ENCODE peak calls at places on chromosomes 12 and 14, in seven cellular contexts. One of them, this sample, is unnamed.

GRCh38 chr12:29200586-29200985 is 51.5 kb downstream of the FAR2 start:
- DNase-seq in stimulated activated CD8-positive, alpha-beta memory T cell treated with anti-CD3 and anti-CD28 coated beads, Interleukin-15, amount 100 ng/mL, for 24 hours: no peak
- DNase-seq in stimulated activated CD4-positive, alpha-beta T cell treated with anti-CD3 and anti-CD28 coated beads, Interleukin-4, amount 100 ng/mL, for 48 hours: no peak
- DNase-seq in nephron progenitor cell: no peak
- DNase-seq in heart left ventricle: no peak
- DNase-seq in cardiac muscle cell: no peak
- DNase-seq in ELF-1: no peak
- DNase-seq in this sample: no peak

GRCh38 chr14:80477388-80478160 is 266.3 kb upstream of the DIO2 start:
- DNase-seq in stimulated activated CD8-positive, alpha-beta memory T cell treated with anti-CD3 and anti-CD28 coated beads, Interleukin-15, amount 100 ng/mL, for 24 hours: no peak
- DNase-seq in stimulated activated CD4-positive, alpha-beta T cell treated with anti-CD3 and anti-CD28 coated beads, Interleukin-4, amount 100 ng/mL, for 48 hours: no peak
- DNase-seq in nephron progenitor cell: no peak
- DNase-seq in heart left ventricle: no peak
- DNase-seq in cardiac muscle cell: peak; percentile 41
- DNase-seq in ELF-1: no peak
- DNase-seq in this sample: no peak

GRCh38 chr14:58738876-58739275 is 101.1 kb downstream of the DACT1 start:
- DNase-seq in stimulated activated CD8-positive, alpha-beta memory T cell treated with anti-CD3 and anti-CD28 coated beads, Interleukin-15, amount 100 ng/mL, for 24 hours: no peak
- DNase-seq in stimulated activated CD4-positive, alpha-beta T cell treated with anti-CD3 and anti-CD28 coated beads, Interleukin-4, amount 100 ng/mL, for 48 hours: no peak
- DNase-seq in nephron progenitor cell: no peak
- DNase-seq in heart left ventricle: no peak
- DNase-seq in cardiac muscle cell: no peak
- DNase-seq in ELF-1: no peak
- DNase-seq in this sample: no peak

GRCh38 chr14:31291210-31291609 is 83.6 kb upstream of the HECTD1 start:
- DNase-seq in stimulated activated CD8-positive, alpha-beta memory T cell treated with anti-CD3 and anti-CD28 coated beads, Interleukin-15, amount 100 ng/mL, for 24 hours: no peak
- DNase-seq in stimulated activated CD4-positive, alpha-beta T cell treated with anti-CD3 and anti-CD28 coated beads, Interleukin-4, amount 100 ng/mL, for 48 hours: no peak
- DNase-seq in nephron progenitor cell: no peak
- DNase-seq in heart left ventricle: no peak
- DNase-seq in cardiac muscle cell: no peak
- DNase-seq in ELF-1: no peak
- DNase-seq in this sample: no peak

GRCh38 chr12:113314121-113314529 is 20.8 kb downstream of the SLC8B1 start:
- DNase-seq in stimulated activated CD8-positive, alpha-beta memory T cell treated with anti-CD3 and anti-CD28 coated beads, Interleukin-15, amount 100 ng/mL, for 24 hours: no peak
- DNase-seq in stimulated activated CD4-positive, alpha-beta T cell treated with anti-CD3 and anti-CD28 coated beads, Interleukin-4, amount 100 ng/mL, for 48 hours: no peak
- DNase-seq in nephron progenitor cell: no peak
- DNase-seq in heart left ventricle: no peak
- DNase-seq in cardiac muscle cell: peak; percentile 58
- DNase-seq in ELF-1: peak; percentile 48
- DNase-seq in this sample: no peak

GRCh38 chr12:56358836-56359532 is 923 bp downstream of the STAT2 start:
- DNase-seq in stimulated activated CD8-positive, alpha-beta memory T cell treated with anti-CD3 and anti-CD28 coated beads, Interleukin-15, amount 100 ng/mL, for 24 hours: no peak
- DNase-seq in stimulated activated CD4-positive, alpha-beta T cell treated with anti-CD3 and anti-CD28 coated beads, Interleukin-4, amount 100 ng/mL, for 48 hours: no peak
- DNase-seq in nephron progenitor cell: no peak
- DNase-seq in heart left ventricle: no peak
- DNase-seq in cardiac muscle cell: peak; percentile 85
- DNase-seq in ELF-1: no peak
- DNase-seq in this sample: no peak

GRCh38 chr14:62914025-62914424 is 131.2 kb downstream of the KCNH5 start:
- DNase-seq in stimulated activated CD8-positive, alpha-beta memory T cell treated with anti-CD3 and anti-CD28 coated beads, Interleukin-15, amount 100 ng/mL, for 24 hours: no peak
- DNase-seq in stimulated activated CD4-positive, alpha-beta T cell treated with anti-CD3 and anti-CD28 coated beads, Interleukin-4, amount 100 ng/mL, for 48 hours: no peak
- DNase-seq in nephron progenitor cell: no peak
- DNase-seq in heart left ventricle: no peak
- DNase-seq in cardiac muscle cell: no peak
- DNase-seq in ELF-1: no peak
- DNase-seq in this sample: no peak

GRCh38 chr12:49546481-49546880 is 7.7 kb downstream of the KCNH3 start:
- DNase-seq in stimulated activated CD8-positive, alpha-beta memory T cell treated with anti-CD3 and anti-CD28 coated beads, Interleukin-15, amount 100 ng/mL, for 24 hours: no peak
- DNase-seq in stimulated activated CD4-positive, alpha-beta T cell treated with anti-CD3 and anti-CD28 coated beads, Interleukin-4, amount 100 ng/mL, for 48 hours: no peak
- DNase-seq in nephron progenitor cell: no peak
- DNase-seq in heart left ventricle: no peak
- DNase-seq in cardiac muscle cell: no peak
- DNase-seq in ELF-1: no peak
- DNase-seq in this sample: no peak

GRCh38 chr12:114998118-114998771 is 314.3 kb upstream of the TBX3 start:
- DNase-seq in stimulated activated CD8-positive, alpha-beta memory T cell treated with anti-CD3 and anti-CD28 coated beads, Interleukin-15, amount 100 ng/mL, for 24 hours: no peak
- DNase-seq in stimulated activated CD4-positive, alpha-beta T cell treated with anti-CD3 and anti-CD28 coated beads, Interleukin-4, amount 100 ng/mL, for 48 hours: no peak
- DNase-seq in nephron progenitor cell: no peak
- DNase-seq in heart left ventricle: no peak
- DNase-seq in cardiac muscle cell: no peak
- DNase-seq in ELF-1: no peak
- DNase-seq in this sample: no peak